ENCODE peak calls at places on chromosomes 13 and 19, in five cellular contexts. R is AG09319; M is sigmoid colon; V is CD4-positive, alpha-beta T cell; Y is left ventricle myocardium inferior. O is an unnamed sample.

GRCh38 chr19:7874080-7874856 is at the start of gene PRR36:
- DNase-seq in M (no peak), Y (no peak), V (no peak), R (no peak), O (peak; percentile 63)

GRCh38 chr13:24648983-24649684 is 31.1 kb upstream of the ATP12A start:
- DNase-seq in Y (no peak), R (no peak), M (no peak), V (no peak), O (no peak)

GRCh38 chr13:83879431-83880171 is 2.7 kb downstream of the SLITRK1 start:
- DNase-seq in R (no peak), Y (no peak), M (no peak), V (no peak), O (no peak)

GRCh38 chr13:111368091-111368490 is 47.6 kb downstream of the TEX29 start:
- DNase-seq in Y (no peak), V (no peak), M (no peak), R (no peak), O (no peak)

GRCh38 chr19:33797821-33798633 is 1.4 kb downstream of the KCTD15 start:
- DNase-seq in R (no peak), Y (peak; percentile 79), M (peak; percentile 81), V (no peak), O (peak; percentile 65)

GRCh38 chr19:35990771-35991730 is 3.9 kb upstream of the SDHAF1 start:
- DNase-seq in M (no peak), V (no peak), R (no peak), Y (no peak), O (no peak)

GRCh38 chr13:100987993-100988392 is 313.4 kb upstream of the TMTC4 start:
- DNase-seq in Y (no peak), R (no peak), M (no peak), V (no peak), O (peak; percentile 8)

GRCh38 chr13:60348097-60348496 is 48.9 kb upstream of the TDRD3 start:
- DNase-seq in R (no peak), V (no peak), M (no peak), Y (no peak), O (no peak)

GRCh38 chr13:76383671-76384461 is 502.3 kb downstream of the KCTD12 start:
- DNase-seq in M (peak; percentile 67), V (no peak), Y (no peak), R (peak; percentile 80), O (no peak)

GRCh38 chr13:49248433-49249002 is 793 bp downstream of the CDADC1 start:
- DNase-seq in R (no peak), M (no peak), V (no peak), Y (no peak), O (no peak)
- TF ChIP-seq CTCF in R (peak; percentile 28), M (no peak), V (no peak), Y (no peak), O (no peak)

GRCh38 chr19:42140125-42140754 is 8.0 kb upstream of the POU2F2 start:
- DNase-seq in Y (peak; percentile 61), M (no peak), V (no peak), R (no peak), O (peak; percentile 89)

GRCh38 chr19:42132030-42132628 is at the start of gene POU2F2:
- DNase-seq in M (no peak), Y (peak; percentile 39), R (no peak), V (peak; percentile 80), O (no peak)

GRCh38 chr19:42134671-42135070 is 2.4 kb upstream of the POU2F2 start:
- DNase-seq in V (no peak), R (no peak), M (no peak), Y (no peak), O (no peak)

GRCh38 chr19:42132851-42133528 is 744 bp upstream of the POU2F2 start:
- DNase-seq in Y (peak; percentile 61), M (peak; percentile 72), R (no peak), V (peak; percentile 75), O (peak; percentile 81)

DNA sequence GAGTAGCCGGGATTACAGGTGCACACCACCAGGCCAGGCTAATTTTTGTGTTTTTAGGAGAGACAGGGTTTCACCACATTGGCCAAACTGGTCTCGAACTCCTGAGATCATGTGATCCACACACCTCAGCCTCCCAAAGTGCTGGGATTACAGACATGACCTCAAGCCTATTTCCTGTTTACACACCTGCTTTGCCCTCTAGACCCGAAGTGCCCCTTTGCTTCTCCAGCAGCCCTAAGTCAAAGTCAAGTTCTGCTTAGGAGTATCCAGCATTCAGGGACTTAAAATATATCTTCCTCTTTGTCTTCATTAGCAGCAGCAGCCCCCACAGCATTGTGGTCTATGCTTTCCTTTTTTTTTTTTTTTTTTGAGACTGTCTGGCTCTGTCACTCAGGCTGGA is 3.6 kb upstream of the POU2F2 start:
- DNase-seq in V (no peak), Y (no peak), R (no peak), M (no peak), O (no peak)
- TF ChIP-seq CTCF in V (no peak), Y (no peak), R (no peak), M (no peak), O (no peak)

GRCh38 chr19:10227215-10227971 is 3.7 kb downstream of the S1PR2 start:
- DNase-seq in V (no peak), Y (peak; percentile 56), R (no peak), M (peak; percentile 88), O (no peak)
- TF ChIP-seq CTCF in V (no peak), Y (no peak), R (peak; percentile 8), M (no peak), O (no peak)

GRCh38 chr13:53466576-53466975 is 438.0 kb downstream of the OLFM4 start:
- DNase-seq in R (no peak), M (no peak), Y (no peak), V (no peak), O (no peak)

GRCh38 chr13:53460776-53461175 is 432.2 kb downstream of the OLFM4 start:
- DNase-seq in M (no peak), R (no peak), V (no peak), Y (no peak), O (no peak)
- TF ChIP-seq CTCF in M (no peak), R (no peak), V (no peak), Y (no peak), O (no peak)

DNA sequence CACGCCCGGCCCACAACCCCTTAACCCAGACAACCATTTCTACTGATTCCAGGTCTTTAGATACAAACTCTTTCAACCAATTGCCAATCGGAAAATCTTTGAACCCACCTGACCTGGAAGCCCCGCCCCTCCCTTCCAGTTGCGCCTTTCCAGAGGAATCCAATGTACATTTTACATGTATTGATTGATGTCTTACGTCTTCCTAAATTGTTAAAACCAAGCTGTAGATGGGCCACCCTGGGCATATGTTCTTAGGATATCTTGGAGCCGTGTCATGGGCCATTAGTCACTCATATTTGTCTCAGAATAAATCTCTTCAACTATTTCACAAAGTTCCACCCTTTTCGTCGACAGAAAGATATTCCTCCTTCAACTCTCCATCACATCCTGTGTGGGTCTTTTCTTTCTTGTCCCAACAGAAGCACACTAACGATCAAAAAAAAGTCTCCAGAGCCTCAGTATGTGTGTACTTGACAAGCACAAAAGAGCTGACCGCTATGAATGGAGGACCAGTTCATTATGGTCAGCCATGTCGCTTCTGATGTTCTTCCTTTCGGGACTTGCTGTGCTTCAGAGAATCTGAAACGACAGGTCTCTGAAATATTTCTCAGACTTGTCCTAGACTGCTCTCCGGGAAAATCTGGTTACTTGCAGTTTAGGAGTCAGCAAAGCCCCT is 601 bp upstream of the ZNF749 start:
- DNase-seq in Y (no peak), V (no peak), R (no peak), M (no peak), O (peak; percentile 13)
- TF ChIP-seq CTCF in Y (no peak), V (no peak), R (no peak), M (no peak), O (no peak)

GRCh38 chr19:56764296-56764695 is 76.2 kb downstream of the PEG3 start:
- DNase-seq in M (no peak), Y (no peak), R (no peak), V (no peak), O (no peak)
- TF ChIP-seq CTCF in M (no peak), Y (no peak), R (no peak), V (no peak), O (no peak)